ENCODE peak calls at places on chromosomes 3 and 15, in four cellular contexts. N is PC-3, H is GM23338, P is fibroblast of lung. A is an unnamed sample.

GRCh38 chr3:17588422-17588821 is 154.0 kb downstream of the TBC1D5 start:
- DNase-seq in P (no peak), H (no peak), N (no peak), A (no peak)

GRCh38 chr3:127675651-127676391 is 3.1 kb downstream of the ABTB1 start:
- DNase-seq in H (no peak), N (no peak), P (no peak), A (no peak)

GRCh38 chr3:42702982-42703694 is 540 bp upstream of the HHATL start:
- DNase-seq in P (no peak), H (no peak), N (no peak), A (no peak)

GRCh38 chr3:13785853-13786455 is 93.9 kb downstream of the WNT7A start:
- DNase-seq in P (no peak), H (no peak), N (no peak), A (no peak)

GRCh38 chr3:13950042-13950441 is 70.2 kb upstream of the WNT7A start:
- DNase-seq in H (no peak), N (no peak), P (no peak), A (no peak)

GRCh38 chr15:90552162-90552928 is 22.6 kb downstream of the CRTC3 start:
- DNase-seq in H (no peak), N (no peak), P (peak; percentile 96), A (no peak)

GRCh38 chr15:60701261-60702019 is 222.5 kb upstream of the ICE2 start:
- DNase-seq in P (no peak), H (no peak), N (peak; percentile 23), A (no peak)

GRCh38 chr3:121155023-121155422 is 247.0 kb downstream of the STXBP5L start:
- DNase-seq in P (peak; percentile 21), H (no peak), N (peak; percentile 14), A (no peak)

GRCh38 chr3:97613139-97613538 is 151.4 kb upstream of the ARL6 start:
- DNase-seq in N (no peak), P (no peak), H (no peak), A (no peak)

DNA sequence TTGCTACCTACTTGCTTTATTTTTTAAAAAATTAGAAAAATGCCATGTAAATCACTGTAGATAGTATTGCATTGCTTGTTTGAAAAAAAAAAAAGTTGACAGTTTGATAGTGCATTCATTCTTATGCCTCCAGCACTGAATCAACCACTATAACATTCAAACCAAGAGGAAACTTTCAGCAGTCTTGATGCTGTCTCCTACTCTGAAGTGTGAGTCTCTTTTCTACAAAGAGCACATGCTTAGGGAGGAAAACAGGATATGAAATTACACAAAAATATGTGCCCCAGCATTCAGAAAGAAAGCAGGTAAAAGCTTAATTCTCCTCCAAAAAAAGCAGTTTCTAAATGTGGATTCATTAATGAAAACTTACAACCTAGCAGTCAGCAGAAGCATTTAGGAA is 78.3 kb downstream of the ZBTB20 start:
- DNase-seq in N (no peak), P (peak; percentile 25), H (no peak), A (no peak)
- H3K4me2 ChIP-seq in N (no peak overlapping the region), P (no peak overlapping the region), H (no peak overlapping the region), A (no peak overlapping the region)

GRCh38 chr3:191262650-191263049 is 63.6 kb downstream of the OSTN start:
- DNase-seq in N (no peak), P (no peak), H (no peak), A (no peak)
- H3K4me1 ChIP-seq in N (no peaks in the 10 kb centered on the region), P (no peaks in the 10 kb centered on the region), H (peaks cover 27% of the 10 kb centered on the region), A (no peaks in the 10 kb centered on the region)

GRCh38 chr3:101928890-101929289 is 79.6 kb downstream of the NFKBIZ start:
- DNase-seq in N (peak; percentile 95), H (no peak), P (peak; percentile 87), A (no peak)
- H3K4me2 ChIP-seq in N (peak overlapping the region; percentile 57), H (no peak overlapping the region), P (no peak overlapping the region), A (no peak overlapping the region)

GRCh38 chr3:37823189-37823588 is 38.5 kb upstream of the CTDSPL start:
- DNase-seq in N (no peak), H (no peak), P (peak; percentile 43), A (no peak)

GRCh38 chr3:37816271-37816670 is 45.4 kb upstream of the CTDSPL start:
- DNase-seq in P (peak; percentile 27), N (no peak), H (no peak), A (no peak)

GRCh38 chr3:37819591-37819990 is 42.1 kb upstream of the CTDSPL start:
- DNase-seq in P (peak; percentile 22), N (no peak), H (no peak), A (no peak)

GRCh38 chr3:37824090-37824953 is 37.4 kb upstream of the CTDSPL start:
- DNase-seq in N (no peak), P (peak; percentile 3), H (peak; percentile 44), A (no peak)

DNA sequence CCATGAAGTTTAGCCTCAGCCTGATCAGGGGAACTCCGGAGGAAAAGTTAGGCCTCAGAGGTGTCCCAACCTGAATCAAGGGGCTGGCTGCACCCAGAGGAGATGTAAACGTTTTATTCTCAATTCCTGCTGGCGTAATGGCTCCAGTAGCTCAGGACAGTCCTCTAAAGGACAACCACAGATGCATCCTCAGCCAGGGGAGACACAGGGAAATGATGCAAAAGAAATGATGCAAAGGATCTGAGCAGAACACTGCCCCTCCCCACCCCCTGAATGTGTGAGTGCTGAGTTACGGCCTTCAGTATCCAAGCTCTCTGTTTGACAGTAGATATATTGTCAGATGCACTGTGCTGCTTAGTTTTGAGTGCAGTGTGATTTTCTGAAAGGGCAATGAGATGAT is 41.5 kb upstream of the CTDSPL start:
- DNase-seq in N (no peak), P (no peak), H (no peak), A (no peak)
- H3K4me1 ChIP-seq in N (no peaks in the 10 kb centered on the region), P (no peaks in the 10 kb centered on the region), H (peaks cover 8% of the 10 kb centered on the region), A (no peaks in the 10 kb centered on the region)

GRCh38 chr15:34435658-34436057 is 1.9 kb downstream of the GOLGA8A start:
- DNase-seq in P (no peak), H (no peak), N (no peak), A (no peak)
- H3K4me2 ChIP-seq in P (no peak overlapping the region), H (no peak overlapping the region), N (peak overlapping the region; percentile 92), A (peak overlapping the region; percentile 87)

GRCh38 chr15:65532738-65533051 is 2.4 kb downstream of the HACD3 start:
- DNase-seq in N (peak; percentile 69), P (peak; percentile 65), H (no peak), A (no peak)

GRCh38 chr15:65525622-65526021 is 4.6 kb upstream of the HACD3 start:
- DNase-seq in P (peak; percentile 41), N (peak; percentile 64), H (no peak), A (no peak)

GRCh38 chr15:65529754-65530317 is 427 bp upstream of the HACD3 start:
- DNase-seq in H (no peak), N (no peak), P (no peak), A (no peak)

GRCh38 chr15:65530318-65531111 is at the start of gene HACD3:
- DNase-seq in P (peak; percentile 70), N (peak; percentile 77), H (peak; percentile 92), A (peak; percentile 92)

DNA sequence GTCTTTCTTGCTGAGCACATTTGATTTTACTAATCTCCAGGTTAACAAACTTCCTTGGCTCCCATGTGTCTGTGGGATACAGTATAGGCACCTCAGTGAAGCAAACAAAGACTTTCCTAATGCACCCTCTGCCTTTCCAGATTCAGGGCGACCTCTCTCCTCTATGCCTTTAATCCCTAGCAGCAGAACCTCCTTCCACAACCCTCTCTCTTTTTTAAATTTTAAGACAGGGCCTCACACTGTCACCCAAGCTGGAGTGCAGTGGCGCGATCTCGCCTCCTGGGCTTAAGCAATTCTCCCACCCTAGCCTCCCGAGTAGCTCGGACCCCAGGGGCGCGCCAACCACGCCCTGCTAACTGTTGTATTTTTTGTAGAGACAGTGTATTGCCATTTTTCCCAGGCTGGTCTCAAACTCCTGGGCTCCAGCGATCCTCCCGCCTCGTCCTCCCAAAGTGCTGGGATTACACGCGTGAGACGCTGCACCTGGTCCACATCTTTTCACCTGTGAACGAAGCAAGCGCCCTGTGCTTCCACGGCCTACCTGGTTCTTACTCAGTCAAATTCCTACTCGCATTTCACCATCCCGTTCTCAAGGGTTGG is 1.7 kb upstream of the HACD3 start:
- DNase-seq in N (no peak), P (no peak), H (peak; percentile 58), A (no peak)
- H3K4me1 ChIP-seq in N (peaks cover 29% of the 10 kb centered on the region), P (peaks cover 7% of the 10 kb centered on the region), H (peaks cover 24% of the 10 kb centered on the region), A (peaks cover 6% of the 10 kb centered on the region)

GRCh38 chr15:39124155-39124924 is 456.5 kb upstream of the THBS1 start:
- DNase-seq in P (peak; percentile 81), N (peak; percentile 66), H (no peak), A (no peak)
- H3K4me2 ChIP-seq in P (peak overlapping the region; percentile 47), N (peak overlapping the region; percentile 60), H (no peak overlapping the region), A (no peak overlapping the region)

GRCh38 chr15:101191242-101191641 is 60.6 kb downstream of the CHSY1 start:
- DNase-seq in N (no peak), P (no peak), H (no peak), A (no peak)

GRCh38 chr15:101188517-101189340 is 63.1 kb downstream of the CHSY1 start:
- DNase-seq in P (peak; percentile 92), H (no peak), N (peak; percentile 29), A (no peak)

GRCh38 chr15:101190196-101190595 is 61.7 kb downstream of the CHSY1 start:
- DNase-seq in H (no peak), P (no peak), N (no peak), A (no peak)

GRCh38 chr15:101189341-101189679 is 62.5 kb downstream of the CHSY1 start:
- DNase-seq in P (no peak), N (no peak), H (no peak), A (no peak)

DNA sequence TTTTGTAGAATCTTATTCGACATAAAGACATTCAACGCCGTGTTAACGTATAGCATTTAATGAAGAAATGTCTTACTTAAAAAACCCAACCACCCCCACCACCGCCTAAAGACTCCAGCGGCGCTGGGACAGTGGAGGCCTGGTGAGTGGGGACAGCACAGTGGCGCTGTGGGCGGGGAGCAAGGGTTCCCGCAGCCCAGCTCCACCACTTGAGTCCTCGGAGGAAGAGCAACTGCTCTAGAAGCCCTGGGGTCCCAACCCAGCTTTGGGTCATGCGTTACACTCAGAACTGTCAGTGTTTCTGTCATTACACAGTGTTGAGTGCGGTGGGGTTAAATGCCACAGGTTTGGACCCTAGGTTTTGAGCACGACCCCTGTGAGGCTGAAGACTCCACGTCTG is 62.1 kb downstream of the CHSY1 start:
- DNase-seq in H (no peak), P (no peak), N (no peak), A (no peak)
- H3K4me1 ChIP-seq in H (peaks cover 48% of the 10 kb centered on the region), P (peaks cover 43% of the 10 kb centered on the region), N (peaks cover 20% of the 10 kb centered on the region), A (peaks cover 4% of the 10 kb centered on the region)

A was measured in MM.1S.